ENCODE peak calls at places on chromosomes 2 and 18, in seven cellular contexts. K, R, J, Y, I, C and T are unnamed samples.

GRCh38 chr2:100842241-100842922 is 22.4 kb downstream of the NPAS2 start:
- DNase-seq in K (no peak), R (no peak), J (no peak), Y (no peak), I (no peak), C (no peak), T (no peak)

GRCh38 chr2:240390091-240391073 is 45.1 kb upstream of the GPC1 start:
- DNase-seq in K (no peak), R (no peak), J (no peak), Y (peak; percentile 25), I (no peak), C (no peak), T (peak; percentile 40)

GRCh38 chr2:43576983-43577892 is 18.6 kb downstream of the THADA start:
- DNase-seq in K (peak; percentile 86), R (peak; percentile 11), J (peak; percentile 33), Y (no peak), I (no peak), C (no peak), T (no peak)

GRCh38 chr2:145253492-145253891 is 733.6 kb upstream of the ZEB2 start:
- DNase-seq in K (no peak), R (no peak), J (no peak), Y (no peak), I (no peak), C (no peak), T (no peak)

GRCh38 chr18:41875094-41875780 is 79.8 kb upstream of the PIK3C3 start:
- DNase-seq in K (peak; percentile 69), R (no peak), J (peak; percentile 46), Y (no peak), I (no peak), C (no peak), T (no peak)

GRCh38 chr2:99775585-99775984 is 285.8 kb upstream of the REV1 start:
- DNase-seq in K (no peak), R (no peak), J (no peak), Y (no peak), I (no peak), C (no peak), T (no peak)

GRCh38 chr2:1572638-1573037 is 159.4 kb downstream of the TPO start:
- DNase-seq in K (peak; percentile 76), R (no peak), J (peak; percentile 66), Y (peak; percentile 90), I (peak; percentile 57), C (no peak), T (no peak)

GRCh38 chr2:233837694-233838229 is 16.6 kb downstream of the HJURP start:
- DNase-seq in K (no peak), R (no peak), J (no peak), Y (no peak), I (no peak), C (no peak), T (peak; percentile 10)

GRCh38 chr18:11574545-11574944 is 34.9 kb upstream of the SLC35G4 start:
- DNase-seq in K (no peak), R (no peak), J (no peak), Y (no peak), I (no peak), C (no peak), T (no peak)

GRCh38 chr18:11572201-11572600 is 37.2 kb upstream of the SLC35G4 start:
- DNase-seq in K (no peak), R (no peak), J (no peak), Y (no peak), I (no peak), C (no peak), T (no peak)

GRCh38 chr18:11570073-11570588 is 39.3 kb upstream of the SLC35G4 start:
- DNase-seq in K (no peak), R (no peak), J (no peak), Y (no peak), I (no peak), C (no peak), T (no peak)

GRCh38 chr18:11567391-11567790 is 42.0 kb upstream of the SLC35G4 start:
- DNase-seq in K (no peak), R (no peak), J (no peak), Y (no peak), I (no peak), C (no peak), T (no peak)

GRCh38 chr18:11570770-11571169 is 38.6 kb upstream of the SLC35G4 start:
- DNase-seq in K (peak; percentile 25), R (no peak), J (peak; percentile 24), Y (no peak), I (no peak), C (no peak), T (no peak)
- TF ChIP-seq CTCF in K (peak; percentile 35), R (no peak), J (peak; percentile 47), Y (no peak), I (no peak), C (peak; percentile 26), T (no peak)

DNA sequence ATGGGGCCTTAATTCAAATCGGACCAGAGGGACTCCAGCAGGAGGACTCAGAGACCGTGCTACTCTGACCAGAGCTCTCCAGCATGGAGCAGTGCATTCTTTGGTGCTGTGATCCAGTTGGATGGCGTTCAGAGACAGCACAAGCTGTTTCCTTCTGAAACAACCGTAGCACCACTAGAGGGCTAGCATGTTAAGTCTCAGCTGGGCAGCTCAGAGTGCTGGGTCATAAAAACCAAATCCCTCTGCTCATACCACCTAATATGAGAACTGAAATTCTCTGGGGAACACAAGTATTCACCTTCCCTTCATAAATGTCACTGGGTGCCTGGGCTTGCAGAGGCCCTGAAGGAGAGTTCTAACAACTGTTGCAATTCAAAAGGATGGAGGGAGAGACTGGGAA is 97.7 kb upstream of the TFCP2L1 start:
- DNase-seq in K (no peak), R (no peak), J (no peak), Y (no peak), I (no peak), C (no peak), T (no peak)
- TF ChIP-seq CTCF in K (peak; percentile 10), R (no peak), J (peak; percentile 51), Y (no peak), I (no peak), C (no peak), T (no peak)

DNA sequence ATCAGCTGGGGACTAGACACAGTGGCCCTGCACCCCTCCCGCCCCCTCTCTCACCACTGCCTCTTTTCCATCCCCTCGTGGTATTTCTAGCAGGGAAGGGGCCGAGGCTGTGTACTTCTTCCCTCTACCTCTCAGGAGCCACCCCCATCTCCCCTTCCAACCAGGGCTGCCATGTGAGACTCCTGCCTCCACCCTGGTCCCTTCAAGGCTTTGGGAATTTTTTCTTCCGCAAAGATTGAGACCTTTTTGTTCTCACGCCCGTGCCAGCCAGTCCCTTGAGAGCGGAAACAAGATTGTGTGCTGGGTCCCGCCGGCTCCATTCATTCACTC is 39.1 kb downstream of the LPIN1 start:
- DNase-seq in K (no peak), R (no peak), J (no peak), Y (no peak), I (no peak), C (no peak), T (no peak)
- TF ChIP-seq CTCF in K (no peak), R (no peak), J (no peak), Y (no peak), I (no peak), C (no peak), T (no peak)

DNA sequence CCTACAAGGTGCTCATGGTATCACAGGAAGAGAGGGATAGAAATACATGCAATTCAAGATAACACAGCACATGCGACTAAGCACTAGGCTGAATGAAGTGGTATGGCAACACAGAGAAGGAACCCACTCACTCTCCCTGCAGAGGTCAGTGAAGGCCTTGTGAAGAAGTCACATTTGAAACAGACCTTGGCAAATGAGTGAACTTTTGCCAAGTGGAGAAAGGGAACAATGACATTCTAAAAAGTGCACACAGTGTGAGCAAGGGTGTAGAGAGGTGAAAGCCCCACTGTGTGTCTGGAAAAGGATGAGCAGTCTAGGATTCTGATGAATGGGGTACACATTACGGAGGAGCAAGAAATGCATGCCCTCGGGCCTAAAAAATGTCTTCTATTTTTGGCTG is 23.3 kb downstream of the KLF7 start:
- DNase-seq in K (no peak), R (no peak), J (no peak), Y (no peak), I (no peak), C (no peak), T (no peak)
- TF ChIP-seq CTCF in K (no peak), R (peak; percentile 23), J (peak; percentile 22), Y (peak; percentile 15), I (peak; percentile 29), C (no peak), T (no peak)

GRCh38 chr2:27824401-27824800 is 52.9 kb downstream of the MRPL33 start:
- DNase-seq in K (no peak), R (no peak), J (no peak), Y (no peak), I (no peak), C (no peak), T (no peak)

GRCh38 chr2:27822049-27822448 is 50.5 kb downstream of the MRPL33 start:
- DNase-seq in K (no peak), R (no peak), J (no peak), Y (no peak), I (no peak), C (no peak), T (no peak)

GRCh38 chr2:27823135-27823534 is 51.6 kb downstream of the MRPL33 start:
- DNase-seq in K (no peak), R (no peak), J (no peak), Y (no peak), I (no peak), C (no peak), T (no peak)

GRCh38 chr2:27828305-27828704 is 56.8 kb downstream of the MRPL33 start:
- DNase-seq in K (no peak), R (no peak), J (no peak), Y (no peak), I (no peak), C (no peak), T (no peak)

GRCh38 chr2:27823564-27823963 is 52.0 kb downstream of the MRPL33 start:
- DNase-seq in K (no peak), R (no peak), J (no peak), Y (no peak), I (no peak), C (no peak), T (no peak)
- TF ChIP-seq CTCF in K (no peak), R (no peak), J (no peak), Y (peak; percentile 14), I (no peak), C (no peak), T (no peak)

GRCh38 chr2:81263989-81264388 is 959.4 kb upstream of the LRRTM1 start:
- DNase-seq in K (no peak), R (no peak), J (no peak), Y (no peak), I (no peak), C (no peak), T (no peak)

GRCh38 chr2:81260320-81260719 is 955.8 kb upstream of the LRRTM1 start:
- DNase-seq in K (no peak), R (no peak), J (no peak), Y (no peak), I (no peak), C (no peak), T (no peak)

GRCh38 chr2:81266106-81266505 is 961.6 kb upstream of the LRRTM1 start:
- DNase-seq in K (peak; percentile 0), R (no peak), J (no peak), Y (no peak), I (no peak), C (no peak), T (no peak)
- TF ChIP-seq CTCF in K (peak; percentile 3), R (no peak), J (no peak), Y (no peak), I (no peak), C (peak; percentile 45), T (no peak)